ENCODE peak calls at places on chromosomes 6 and 20, in five cellular contexts. O, A, M, G and R are unnamed samples.

GRCh38 chr20:7151666-7152065 is 384.2 kb downstream of the BMP2 start:
- DNase-seq in A (no peak), G (no peak), O (no peak), M (no peak), R (no peak)

GRCh38 chr6:139680819-139681218 is 306.4 kb upstream of the CITED2 start:
- DNase-seq in O (no peak), A (no peak), G (no peak), M (no peak), R (no peak)

GRCh38 chr6:134529921-134530320 is 212.0 kb upstream of the SGK1 start:
- DNase-seq in O (no peak), G (no peak), M (peak; percentile 68), A (no peak), R (no peak)

GRCh38 chr6:102150549-102150948 is 757.0 kb downstream of the GRIK2 start:
- DNase-seq in O (no peak), G (no peak), A (no peak), M (no peak), R (no peak)

GRCh38 chr6:132369526-132369925 is 31.7 kb downstream of the MOXD1 start:
- DNase-seq in M (peak; percentile 76), A (no peak), O (no peak), G (no peak), R (no peak)

GRCh38 chr6:136067731-136068341 is 182.3 kb downstream of the MTFR2 start:
- DNase-seq in O (no peak), A (peak; percentile 32), M (peak; percentile 49), G (no peak), R (peak; percentile 16)

GRCh38 chr6:15268130-15268908 is 22.4 kb downstream of the JARID2 start:
- DNase-seq in A (no peak), O (no peak), G (no peak), M (no peak), R (no peak)

GRCh38 chr20:37095108-37095608 is 639 bp downstream of the RBL1 start:
- DNase-seq in A (no peak), M (peak; percentile 37), O (no peak), G (peak; percentile 76), R (no peak)

GRCh38 chr6:167581637-167582036 is 245.1 kb upstream of the AFDN start:
- DNase-seq in O (no peak), M (no peak), A (no peak), G (peak; percentile 75), R (no peak)

GRCh38 chr6:2353412-2354137 is 108.2 kb upstream of the GMDS start:
- DNase-seq in G (no peak), A (peak; percentile 75), O (peak; percentile 41), M (peak; percentile 84), R (peak; percentile 77)

GRCh38 chr20:31788578-31788977 is 30.6 kb upstream of the MYLK2 start:
- DNase-seq in A (no peak), M (peak; percentile 49), O (no peak), G (no peak), R (no peak)

GRCh38 chr6:54074109-54074508 is 37.1 kb upstream of the MLIP start:
- DNase-seq in M (no peak), G (no peak), O (no peak), A (no peak), R (no peak)

GRCh38 chr6:125718109-125718508 is 31.3 kb upstream of the HEY2 start:
- DNase-seq in A (no peak), G (no peak), M (no peak), O (no peak), R (no peak)

GRCh38 chr20:50719328-50719727 is 12.1 kb upstream of the PARD6B start:
- DNase-seq in O (no peak), A (no peak), G (no peak), M (no peak), R (no peak)

GRCh38 chr6:141426400-141426980 is 706.2 kb upstream of the GJE1 start:
- DNase-seq in G (no peak), O (peak; percentile 11), M (peak; percentile 56), A (no peak), R (no peak)

GRCh38 chr6:31626952-31627351 is 6.4 kb downstream of the PRRC2A start:
- DNase-seq in A (no peak), M (no peak), O (no peak), G (no peak), R (no peak)

GRCh38 chr6:105443941-105444340 is 41.1 kb upstream of the PREP start:
- DNase-seq in G (no peak), M (no peak), O (no peak), A (no peak), R (no peak)

GRCh38 chr20:47360489-47361267 is 4.2 kb upstream of the ZMYND8 start:
- DNase-seq in A (peak; percentile 86), G (peak; percentile 96), O (peak; percentile 59), M (peak; percentile 92), R (peak; percentile 76)

GRCh38 chr6:150144294-150144868 is 1.5 kb downstream of the PPP1R14C start:
- DNase-seq in A (no peak), G (no peak), M (no peak), O (peak; percentile 38), R (no peak)
- H3K4me3 ChIP-seq in A (no peak overlapping the region), G (no peak overlapping the region), M (no peak overlapping the region), O (peak overlapping the region; percentile 55), R (no peak overlapping the region)

GRCh38 chr20:34675561-34675960 is 1.3 kb downstream of the PIGU start:
- DNase-seq in M (no peak), A (no peak), O (no peak), G (peak; percentile 52), R (peak; percentile 28)
- H3K4me3 ChIP-seq in M (no peak overlapping the region), A (no peak overlapping the region), O (no peak overlapping the region), G (no peak overlapping the region), R (no peak overlapping the region)

DNA sequence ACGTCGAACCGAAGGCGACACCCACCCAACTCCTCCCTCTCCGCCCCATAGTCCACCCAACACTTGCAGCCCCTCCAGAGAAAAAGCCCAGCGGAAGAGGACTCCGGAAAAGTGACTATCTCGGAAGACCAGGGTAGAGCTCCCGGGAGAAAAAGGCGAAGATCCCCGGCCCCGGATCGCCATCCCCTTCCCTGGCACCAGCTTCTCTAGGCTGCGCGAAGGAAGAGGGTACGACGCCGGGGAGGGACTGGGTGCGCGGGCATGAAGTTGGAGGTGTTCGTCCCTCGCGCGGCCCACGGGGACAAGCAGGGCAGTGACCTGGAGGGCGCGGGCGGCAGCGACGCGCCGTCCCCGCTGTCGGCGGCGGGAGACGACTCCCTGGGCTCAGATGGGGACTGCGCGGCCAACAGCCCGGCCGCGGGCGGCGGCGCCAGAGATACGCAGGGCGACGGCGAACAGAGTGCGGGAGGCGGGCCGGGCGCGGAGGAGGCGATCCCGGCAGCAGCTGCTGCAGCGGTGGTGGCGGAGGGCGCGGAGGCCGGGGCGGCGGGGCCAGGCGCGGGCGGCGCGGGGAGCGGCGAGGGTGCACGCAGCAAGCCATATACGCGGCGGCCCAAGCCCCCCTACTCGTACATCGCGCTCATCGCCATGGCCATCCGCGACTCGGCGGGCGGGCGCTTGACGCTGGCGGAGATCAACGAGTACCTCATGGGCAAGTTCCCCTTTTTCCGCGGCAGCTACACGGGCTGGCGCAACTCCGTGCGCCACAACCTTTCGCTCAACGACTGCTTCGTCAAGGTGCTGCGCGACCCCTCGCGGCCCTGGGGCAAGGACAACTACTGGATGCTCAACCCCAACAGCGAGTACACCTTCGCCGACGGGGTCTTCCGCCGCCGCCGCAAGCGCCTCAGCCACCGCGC is 806 bp downstream of the FOXQ1 start:
- DNase-seq in G (no peak), A (no peak), M (no peak), O (no peak), R (peak; percentile 57)
- H3K4me3 ChIP-seq in G (peak overlapping the region; percentile 39), A (no peak overlapping the region), M (no peak overlapping the region), O (peak overlapping the region; percentile 45), R (peak overlapping the region; percentile 31)

DNA sequence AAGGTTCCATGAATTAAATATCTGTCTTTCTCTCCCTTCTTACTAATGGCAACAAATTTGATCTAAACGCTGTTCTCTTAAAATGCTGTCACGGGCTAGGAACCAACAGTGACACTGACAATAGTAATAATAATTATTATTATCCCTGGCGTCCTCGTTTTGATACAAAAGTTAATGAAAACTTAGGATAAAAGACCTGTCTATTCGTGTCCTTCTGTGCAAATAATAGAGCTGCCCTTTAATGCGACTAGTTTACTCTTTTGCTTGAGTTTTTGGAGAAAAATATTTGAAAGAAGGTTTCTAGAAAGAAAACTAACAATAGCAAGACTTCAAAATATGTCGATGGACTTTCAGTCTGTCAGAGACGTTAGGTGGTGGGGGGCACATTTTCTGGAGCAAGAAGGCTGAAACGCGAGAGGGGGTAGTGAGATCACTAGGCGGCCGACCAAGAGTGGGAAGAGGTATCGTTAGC is 4.3 kb downstream of the VGLL2 start:
- DNase-seq in G (no peak), M (no peak), O (no peak), A (no peak), R (no peak)
- H3K4me3 ChIP-seq in G (no peak overlapping the region), M (no peak overlapping the region), O (no peak overlapping the region), A (no peak overlapping the region), R (no peak overlapping the region)

DNA sequence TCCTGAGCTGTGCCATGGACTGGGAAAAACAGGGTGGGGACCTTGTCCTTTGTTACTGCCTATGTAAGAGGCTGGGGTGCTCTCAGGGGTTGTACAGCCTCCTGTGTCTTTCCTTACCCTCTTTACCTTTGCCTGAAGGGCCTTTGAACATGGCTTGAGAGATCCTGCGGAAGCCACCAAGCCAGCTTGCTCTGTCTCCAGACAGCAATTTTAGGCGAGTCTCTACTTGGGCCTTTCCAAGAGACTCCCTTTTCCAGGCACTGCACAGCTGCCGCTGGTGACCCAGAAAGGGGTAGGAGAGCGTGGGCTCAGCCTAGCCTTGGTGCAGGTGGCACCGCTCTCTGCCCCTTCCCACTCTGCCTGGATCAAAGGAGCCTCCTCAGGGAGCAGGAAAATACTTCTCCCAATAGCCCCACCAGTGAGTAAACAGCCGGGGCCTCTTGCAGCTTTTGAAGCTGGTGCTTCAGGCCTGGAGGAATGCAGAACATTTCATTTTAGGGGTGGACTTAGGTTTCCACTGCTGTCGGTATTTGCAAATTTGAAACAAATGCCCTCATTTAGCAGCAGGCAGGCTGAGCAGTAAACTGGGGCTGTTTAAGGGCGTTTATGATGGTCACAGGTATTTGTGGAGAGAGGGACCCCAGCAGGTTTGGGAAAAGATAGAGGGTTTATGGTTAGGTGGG is 13.9 kb downstream of the PTK7 start:
- DNase-seq in O (no peak), A (no peak), M (no peak), G (no peak), R (no peak)
- H3K4me3 ChIP-seq in O (no peak overlapping the region), A (no peak overlapping the region), M (no peak overlapping the region), G (no peak overlapping the region), R (no peak overlapping the region)

GRCh38 chr20:44770480-44771171 is 25.0 kb downstream of the KCNK15 start:
- DNase-seq in M (no peak), G (no peak), O (no peak), A (no peak), R (no peak)
- H3K4me3 ChIP-seq in M (no peak overlapping the region), G (no peak overlapping the region), O (no peak overlapping the region), A (no peak overlapping the region), R (no peak overlapping the region)

GRCh38 chr20:18496740-18497592 is at the start of gene RBBP9:
- DNase-seq in M (peak; percentile 74), O (no peak), G (peak; percentile 95), A (peak; percentile 81), R (peak; percentile 87)

GRCh38 chr20:18497603-18498002 is 578 bp upstream of the RBBP9 start:
- DNase-seq in O (no peak), G (no peak), A (no peak), M (no peak), R (no peak)

GRCh38 chr20:18496042-18496441 is 983 bp downstream of the RBBP9 start:
- DNase-seq in A (no peak), G (no peak), M (peak; percentile 11), O (no peak), R (no peak)
- H3K4me3 ChIP-seq in A (peak overlapping the region; percentile 54), G (no peak overlapping the region), M (peak overlapping the region; percentile 78), O (peak overlapping the region; percentile 98), R (no peak overlapping the region)

GRCh38 chr6:85865665-85866372 is 223.1 kb upstream of the SYNCRIP start:
- DNase-seq in A (no peak), O (peak; percentile 23), M (peak; percentile 78), G (no peak), R (no peak)
- H3K4me3 ChIP-seq in A (peak overlapping the region; percentile 45), O (peak overlapping the region; percentile 57), M (peak overlapping the region; percentile 50), G (no peak overlapping the region), R (peak overlapping the region; percentile 8)